ENCODE peak calls at places on chromosomes 13 and 19, in ten cellular contexts. One of them, this sample, is unnamed.
A peak's percentile ranks its signal among the peaks of the same experiment; 100 is the strongest.

GRCh38 chr19:15954820-15955219 is 6.0 kb downstream of the OR10H4 start:
- DNase-seq in AG09319: no peak
- DNase-seq in progenitor cell of endocrine pancreas: no peak
- DNase-seq in endothelial cell: no peak
- DNase-seq in Calu3: no peak
- DNase-seq in mammary epithelial cell: no peak
- DNase-seq in PC-3: peak; percentile 7
- DNase-seq in ovary: no peak
- DNase-seq in DND-41: no peak
- DNase-seq in CD4-positive, alpha-beta T cell: no peak
- DNase-seq in this sample: no peak

GRCh38 chr13:36981156-36981743 is 17.9 kb downstream of the ALG5 start:
- DNase-seq in AG09319: peak; percentile 24
- DNase-seq in progenitor cell of endocrine pancreas: no peak
- DNase-seq in endothelial cell: no peak
- DNase-seq in Calu3: no peak
- DNase-seq in mammary epithelial cell: peak; percentile 11
- DNase-seq in PC-3: peak; percentile 62
- DNase-seq in ovary: no peak
- DNase-seq in DND-41: no peak
- DNase-seq in CD4-positive, alpha-beta T cell: no peak
- DNase-seq in this sample: no peak

GRCh38 chr19:41018736-41019290 is 27.7 kb downstream of the CYP2B6 start:
- DNase-seq in AG09319: no peak
- DNase-seq in progenitor cell of endocrine pancreas: no peak
- DNase-seq in endothelial cell: no peak
- DNase-seq in Calu3: no peak
- DNase-seq in mammary epithelial cell: no peak
- DNase-seq in PC-3: no peak
- DNase-seq in ovary: no peak
- DNase-seq in DND-41: no peak
- DNase-seq in CD4-positive, alpha-beta T cell: no peak
- DNase-seq in this sample: peak; percentile 17

GRCh38 chr13:84400711-84401110 is 518.4 kb upstream of the SLITRK1 start:
- DNase-seq in AG09319: peak; percentile 18
- DNase-seq in progenitor cell of endocrine pancreas: no peak
- DNase-seq in endothelial cell: no peak
- DNase-seq in Calu3: no peak
- DNase-seq in mammary epithelial cell: peak; percentile 94
- DNase-seq in PC-3: peak; percentile 74
- DNase-seq in ovary: no peak
- DNase-seq in DND-41: no peak
- DNase-seq in CD4-positive, alpha-beta T cell: no peak
- DNase-seq in this sample: no peak

GRCh38 chr19:33606556-33606955 is 15.2 kb upstream of the CHST8 start:
- DNase-seq in AG09319: no peak
- DNase-seq in progenitor cell of endocrine pancreas: no peak
- DNase-seq in endothelial cell: no peak
- DNase-seq in Calu3: no peak
- DNase-seq in mammary epithelial cell: no peak
- DNase-seq in PC-3: no peak
- DNase-seq in ovary: no peak
- DNase-seq in DND-41: no peak
- DNase-seq in CD4-positive, alpha-beta T cell: no peak
- DNase-seq in this sample: no peak

GRCh38 chr19:11267316-11268085 is 5.2 kb upstream of the DOCK6 start:
- DNase-seq in AG09319: no peak
- DNase-seq in progenitor cell of endocrine pancreas: no peak
- DNase-seq in endothelial cell: no peak
- DNase-seq in Calu3: no peak
- DNase-seq in mammary epithelial cell: no peak
- DNase-seq in PC-3: no peak
- DNase-seq in ovary: no peak
- DNase-seq in DND-41: no peak
- DNase-seq in CD4-positive, alpha-beta T cell: no peak
- DNase-seq in this sample: no peak

GRCh38 chr19:5588441-5588840 is 20.7 kb upstream of the TINCR start:
- DNase-seq in AG09319: no peak
- DNase-seq in progenitor cell of endocrine pancreas: no peak
- DNase-seq in endothelial cell: no peak
- DNase-seq in Calu3: no peak
- DNase-seq in mammary epithelial cell: no peak
- DNase-seq in PC-3: no peak
- DNase-seq in ovary: no peak
- DNase-seq in DND-41: no peak
- DNase-seq in CD4-positive, alpha-beta T cell: no peak
- DNase-seq in this sample: no peak

GRCh38 chr13:106496072-106496997 is 39.1 kb downstream of the EFNB2 start:
- DNase-seq in AG09319: no peak
- DNase-seq in progenitor cell of endocrine pancreas: no peak
- DNase-seq in endothelial cell: peak; percentile 57
- DNase-seq in Calu3: no peak
- DNase-seq in mammary epithelial cell: no peak
- DNase-seq in PC-3: no peak
- DNase-seq in ovary: no peak
- DNase-seq in DND-41: no peak
- DNase-seq in CD4-positive, alpha-beta T cell: no peak
- DNase-seq in this sample: no peak

GRCh38 chr19:23810496-23810895 is 51.8 kb upstream of the ZNF681 start:
- DNase-seq in AG09319: no peak
- DNase-seq in progenitor cell of endocrine pancreas: no peak
- DNase-seq in endothelial cell: no peak
- DNase-seq in Calu3: no peak
- DNase-seq in mammary epithelial cell: no peak
- DNase-seq in PC-3: peak; percentile 10
- DNase-seq in ovary: no peak
- DNase-seq in DND-41: no peak
- DNase-seq in CD4-positive, alpha-beta T cell: no peak
- DNase-seq in this sample: no peak

GRCh38 chr13:27923794-27924528 is 4.2 kb downstream of the PDX1 start:
- DNase-seq in AG09319: no peak
- DNase-seq in progenitor cell of endocrine pancreas: peak; percentile 22
- DNase-seq in endothelial cell: no peak
- DNase-seq in Calu3: no peak
- DNase-seq in mammary epithelial cell: no peak
- DNase-seq in PC-3: no peak
- DNase-seq in ovary: no peak
- DNase-seq in DND-41: no peak
- DNase-seq in CD4-positive, alpha-beta T cell: no peak
- DNase-seq in this sample: no peak

GRCh38 chr19:6484251-6484650 is 2.7 kb upstream of the DENND1C start:
- DNase-seq in AG09319: no peak
- DNase-seq in progenitor cell of endocrine pancreas: no peak
- DNase-seq in endothelial cell: no peak
- DNase-seq in Calu3: no peak
- DNase-seq in mammary epithelial cell: no peak
- DNase-seq in PC-3: no peak
- DNase-seq in ovary: no peak
- DNase-seq in DND-41: no peak
- DNase-seq in CD4-positive, alpha-beta T cell: no peak
- DNase-seq in this sample: no peak

DNA sequence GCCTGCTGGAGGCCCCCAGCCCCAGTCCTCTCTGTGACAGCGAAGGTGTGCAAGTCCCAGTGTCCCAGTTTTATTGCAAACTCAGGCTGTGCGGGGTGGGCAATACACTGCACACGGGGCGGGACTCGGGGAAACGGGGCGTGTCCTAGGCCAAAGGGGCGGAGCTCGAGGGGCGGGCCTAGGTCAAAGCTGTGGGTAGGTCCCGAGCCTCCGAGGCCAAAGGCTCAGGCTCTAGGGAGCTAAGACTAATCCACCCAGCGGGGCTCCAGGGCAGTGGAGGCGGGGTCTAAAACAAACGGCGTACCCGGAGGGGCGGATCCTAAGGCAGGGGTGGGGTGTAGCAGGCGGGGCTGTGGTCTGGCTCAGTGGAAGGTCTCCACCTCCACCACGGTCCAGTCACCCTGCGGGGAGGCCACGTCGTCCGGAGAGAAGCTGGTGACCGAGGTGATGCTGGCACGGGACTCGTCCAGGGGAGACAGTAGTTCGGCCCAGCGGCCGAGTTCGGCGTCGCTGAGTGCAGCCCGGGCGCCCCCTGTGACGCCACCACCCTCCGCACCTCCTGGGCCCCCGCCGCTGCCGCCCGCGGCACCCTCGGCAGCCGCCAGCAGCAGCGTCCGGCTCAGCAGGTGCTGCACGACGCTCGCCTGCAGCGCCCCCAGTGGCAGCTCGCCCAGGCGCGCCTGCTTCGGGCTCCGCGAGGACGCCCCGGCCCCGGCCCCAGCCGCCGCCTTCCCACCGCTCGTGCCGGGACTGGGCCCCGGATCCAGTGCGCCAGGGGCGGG is 5.3 kb downstream of the PRR36 start:
- DNase-seq in AG09319: no peak
- DNase-seq in progenitor cell of endocrine pancreas: peak; percentile 64
- DNase-seq in endothelial cell: peak; percentile 80
- DNase-seq in Calu3: peak; percentile 70
- DNase-seq in mammary epithelial cell: peak; percentile 74
- DNase-seq in PC-3: peak; percentile 95
- DNase-seq in ovary: peak; percentile 79
- DNase-seq in DND-41: peak; percentile 84
- DNase-seq in CD4-positive, alpha-beta T cell: peak; percentile 86
- DNase-seq in this sample: no peak
- TF ChIP-seq CTCF in AG09319: peak; percentile 25
- TF ChIP-seq CTCF in progenitor cell of endocrine pancreas: peak; percentile 90
- TF ChIP-seq CTCF in endothelial cell: peak; percentile 97
- TF ChIP-seq CTCF in Calu3: peak; percentile 45
- TF ChIP-seq CTCF in mammary epithelial cell: peak; percentile 61
- TF ChIP-seq CTCF in PC-3: peak; percentile 82
- TF ChIP-seq CTCF in ovary: peak; percentile 93
- TF ChIP-seq CTCF in DND-41: peak; percentile 87
- TF ChIP-seq CTCF in CD4-positive, alpha-beta T cell: peak; percentile 69
- TF ChIP-seq CTCF in this sample: peak; percentile 83

DNA sequence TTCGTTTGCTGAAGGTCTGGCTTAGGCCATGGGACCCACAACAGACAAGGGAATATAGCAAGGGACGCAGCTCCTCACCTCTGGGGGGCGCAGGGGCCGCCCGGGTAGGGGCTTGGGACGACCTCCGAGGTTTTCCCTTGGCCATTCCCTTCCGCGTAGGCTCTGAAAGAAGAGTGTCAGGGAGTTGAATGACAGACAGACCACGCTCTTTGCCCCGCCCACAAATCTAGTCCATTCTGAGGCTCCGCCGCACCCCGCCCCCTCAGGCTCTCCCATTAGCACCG is 11.4 kb upstream of the ZNF414 start:
- DNase-seq in AG09319: no peak
- DNase-seq in progenitor cell of endocrine pancreas: no peak
- DNase-seq in endothelial cell: no peak
- DNase-seq in Calu3: no peak
- DNase-seq in mammary epithelial cell: no peak
- DNase-seq in PC-3: no peak
- DNase-seq in ovary: no peak
- DNase-seq in DND-41: no peak
- DNase-seq in CD4-positive, alpha-beta T cell: no peak
- DNase-seq in this sample: no peak
- TF ChIP-seq CTCF in AG09319: peak; percentile 27
- TF ChIP-seq CTCF in progenitor cell of endocrine pancreas: peak; percentile 62
- TF ChIP-seq CTCF in endothelial cell: peak; percentile 35
- TF ChIP-seq CTCF in Calu3: no peak
- TF ChIP-seq CTCF in mammary epithelial cell: no peak
- TF ChIP-seq CTCF in PC-3: peak; percentile 36
- TF ChIP-seq CTCF in ovary: peak; percentile 39
- TF ChIP-seq CTCF in DND-41: no peak
- TF ChIP-seq CTCF in CD4-positive, alpha-beta T cell: no peak
- TF ChIP-seq CTCF in this sample: no peak

GRCh38 chr13:40670307-40670706 is 3.9 kb upstream of the FOXO1 start:
- DNase-seq in AG09319: no peak
- DNase-seq in progenitor cell of endocrine pancreas: no peak
- DNase-seq in endothelial cell: no peak
- DNase-seq in Calu3: no peak
- DNase-seq in mammary epithelial cell: no peak
- DNase-seq in PC-3: no peak
- DNase-seq in ovary: no peak
- DNase-seq in DND-41: no peak
- DNase-seq in CD4-positive, alpha-beta T cell: no peak
- DNase-seq in this sample: no peak

GRCh38 chr13:40666905-40667621 is 622 bp upstream of the FOXO1 start:
- DNase-seq in AG09319: no peak
- DNase-seq in progenitor cell of endocrine pancreas: peak; percentile 51
- DNase-seq in endothelial cell: peak; percentile 76
- DNase-seq in Calu3: peak; percentile 11
- DNase-seq in mammary epithelial cell: no peak
- DNase-seq in PC-3: peak; percentile 16
- DNase-seq in ovary: peak; percentile 55
- DNase-seq in DND-41: no peak
- DNase-seq in CD4-positive, alpha-beta T cell: peak; percentile 19
- DNase-seq in this sample: peak; percentile 82

GRCh38 chr13:40666058-40666904 is at the start of gene FOXO1:
- DNase-seq in AG09319: peak; percentile 70
- DNase-seq in progenitor cell of endocrine pancreas: peak; percentile 78
- DNase-seq in endothelial cell: peak; percentile 91
- DNase-seq in Calu3: peak; percentile 90
- DNase-seq in mammary epithelial cell: peak; percentile 84
- DNase-seq in PC-3: peak; percentile 78
- DNase-seq in ovary: peak; percentile 91
- DNase-seq in DND-41: peak; percentile 88
- DNase-seq in CD4-positive, alpha-beta T cell: peak; percentile 95
- DNase-seq in this sample: peak; percentile 89

GRCh38 chr13:40667622-40667978 is 1.2 kb upstream of the FOXO1 start:
- DNase-seq in AG09319: no peak
- DNase-seq in progenitor cell of endocrine pancreas: no peak
- DNase-seq in endothelial cell: no peak
- DNase-seq in Calu3: no peak
- DNase-seq in mammary epithelial cell: no peak
- DNase-seq in PC-3: no peak
- DNase-seq in ovary: peak; percentile 47
- DNase-seq in DND-41: no peak
- DNase-seq in CD4-positive, alpha-beta T cell: no peak
- DNase-seq in this sample: no peak

DNA sequence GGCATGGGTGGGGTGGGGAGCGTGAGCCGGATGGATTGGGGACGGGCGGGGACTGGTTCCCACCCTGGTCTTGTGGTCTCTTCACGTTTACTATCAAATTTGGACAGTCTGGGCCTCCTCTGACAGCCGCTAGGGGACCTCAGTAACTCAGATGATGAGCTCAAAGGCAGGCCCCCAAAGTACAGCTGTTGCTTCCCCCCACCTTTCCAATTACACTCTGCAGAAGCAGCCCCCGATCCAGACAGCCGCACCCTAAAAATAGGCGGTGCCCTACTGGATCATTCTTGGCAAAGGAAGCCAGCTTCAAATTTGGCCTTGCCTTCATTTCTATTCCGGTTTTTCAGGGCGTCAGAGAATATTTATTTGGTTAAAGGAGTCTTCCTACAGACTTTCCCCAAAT is 1.9 kb upstream of the FOXO1 start:
- DNase-seq in AG09319: no peak
- DNase-seq in progenitor cell of endocrine pancreas: no peak
- DNase-seq in endothelial cell: peak; percentile 29
- DNase-seq in Calu3: peak; percentile 22
- DNase-seq in mammary epithelial cell: no peak
- DNase-seq in PC-3: no peak
- DNase-seq in ovary: peak; percentile 44
- DNase-seq in DND-41: peak; percentile 36
- DNase-seq in CD4-positive, alpha-beta T cell: peak; percentile 22
- DNase-seq in this sample: no peak
- TF ChIP-seq CTCF in AG09319: peak; percentile 36
- TF ChIP-seq CTCF in progenitor cell of endocrine pancreas: peak; percentile 54
- TF ChIP-seq CTCF in endothelial cell: peak; percentile 51
- TF ChIP-seq CTCF in Calu3: peak; percentile 20
- TF ChIP-seq CTCF in mammary epithelial cell: no peak
- TF ChIP-seq CTCF in PC-3: no peak
- TF ChIP-seq CTCF in ovary: peak; percentile 9
- TF ChIP-seq CTCF in DND-41: peak; percentile 63
- TF ChIP-seq CTCF in CD4-positive, alpha-beta T cell: peak; percentile 51
- TF ChIP-seq CTCF in this sample: no peak

GRCh38 chr13:69565334-69565733 is 542.3 kb upstream of the ATXN8OS start:
- DNase-seq in AG09319: no peak
- DNase-seq in progenitor cell of endocrine pancreas: no peak
- DNase-seq in endothelial cell: peak; percentile 31
- DNase-seq in Calu3: peak; percentile 2
- DNase-seq in mammary epithelial cell: peak; percentile 45
- DNase-seq in PC-3: peak; percentile 55
- DNase-seq in ovary: no peak
- DNase-seq in DND-41: no peak
- DNase-seq in CD4-positive, alpha-beta T cell: no peak
- DNase-seq in this sample: no peak
- TF ChIP-seq CTCF in AG09319: no peak
- TF ChIP-seq CTCF in progenitor cell of endocrine pancreas: peak; percentile 39
- TF ChIP-seq CTCF in endothelial cell: peak; percentile 67
- TF ChIP-seq CTCF in Calu3: no peak
- TF ChIP-seq CTCF in mammary epithelial cell: peak; percentile 69
- TF ChIP-seq CTCF in PC-3: peak; percentile 53
- TF ChIP-seq CTCF in ovary: no peak
- TF ChIP-seq CTCF in DND-41: peak; percentile 45
- TF ChIP-seq CTCF in CD4-positive, alpha-beta T cell: no peak
- TF ChIP-seq CTCF in this sample: no peak

This sample was measured in coronary artery.